ENCODE peak calls at places on chromosomes 1 and 21, in five cellular contexts. M is ovary, B is PC-3, S is stomach, P is esophagus squamous epithelium. U is an unnamed sample.

GRCh38 chr1:87786861-87787548 is 458.3 kb downstream of the LMO4 start:
- DNase-seq in S (no peak), M (no peak), B (no peak), P (no peak), U (no peak)

GRCh38 chr1:52629021-52629643 is 3.8 kb upstream of the SHISAL2A start:
- DNase-seq in P (no peak), S (no peak), M (peak), B (no peak), U (no peak)

GRCh38 chr1:44078087-44078486 is 40.5 kb upstream of the KLF17 start:
- DNase-seq in M (no peak), S (no peak), P (no peak), B (no peak), U (no peak)

GRCh38 chr1:213399695-213400094 is 348.7 kb downstream of the RPS6KC1 start:
- DNase-seq in P (no peak), B (no peak), M (no peak), S (no peak), U (no peak)

GRCh38 chr1:224852901-224853568 is 76.4 kb upstream of the DNAH14 start:
- DNase-seq in M (no peak), S (no peak), P (no peak), B (peak), U (peak)

GRCh38 chr1:208682664-208683013 is 438.5 kb upstream of the PLXNA2 start:
- DNase-seq in P (no peak), S (no peak), M (no peak), B (no peak), U (no peak)

GRCh38 chr21:37815893-37816292 is 100.4 kb downstream of the KCNJ6 start:
- DNase-seq in S (no peak), M (no peak), B (no peak), P (no peak), U (no peak)

GRCh38 chr1:162406811-162407210 is 5.1 kb downstream of the SH2D1B start:
- DNase-seq in P (no peak), S (no peak), M (no peak), B (no peak), U (no peak)

GRCh38 chr1:248696261-248696660 is 6.3 kb downstream of the OR14I1 start:
- DNase-seq in P (no peak), B (peak), M (no peak), S (peak), U (peak)

GRCh38 chr21:39885119-39885848 is 18.0 kb downstream of the PCP4 start:
- DNase-seq in P (no peak), S (no peak), B (no peak), M (no peak), U (no peak)

GRCh38 chr21:17045214-17045835 is 467.5 kb upstream of the CXADR start:
- DNase-seq in S (no peak), P (no peak), B (peak), M (no peak), U (no peak)

GRCh38 chr1:198467907-198468306 is 72.6 kb downstream of the ATP6V1G3 start:
- DNase-seq in M (no peak), P (no peak), B (no peak), S (no peak), U (no peak)

GRCh38 chr21:25944672-25945213 is 210.0 kb downstream of the GABPA start:
- DNase-seq in M (no peak), B (no peak), P (no peak), S (no peak), U (no peak)

GRCh38 chr1:99869304-99869703 is 19.1 kb downstream of the AGL start:
- DNase-seq in S (no peak), P (no peak), M (no peak), B (no peak), U (no peak)

GRCh38 chr1:59188413-59189213 is 108.3 kb upstream of the FGGY start:
- DNase-seq in M (peak), S (no peak), P (no peak), B (no peak), U (no peak)

GRCh38 chr1:228783415-228784045 is 48.3 kb downstream of the RHOU start:
- DNase-seq in S (no peak), P (no peak), B (no peak), M (no peak), U (no peak)

GRCh38 chr1:44672254-44672955 is 1.9 kb downstream of the TMEM53 start:
- DNase-seq in B (peak), M (no peak), S (no peak), P (no peak), U (peak)

GRCh38 chr1:27872802-27873665 is 690 bp downstream of the THEMIS2 start:
- DNase-seq in S (peak), P (no peak), B (no peak), M (no peak), U (no peak)

GRCh38 chr1:23478896-23479790 is 4.8 kb downstream of the ASAP3 start:
- DNase-seq in B (peak), P (no peak), M (peak), S (peak), U (peak)

GRCh38 chr1:192983349-192983980 is 75.7 kb downstream of the UCHL5 start:
- DNase-seq in P (no peak), M (no peak), S (no peak), B (peak), U (no peak)

DNA sequence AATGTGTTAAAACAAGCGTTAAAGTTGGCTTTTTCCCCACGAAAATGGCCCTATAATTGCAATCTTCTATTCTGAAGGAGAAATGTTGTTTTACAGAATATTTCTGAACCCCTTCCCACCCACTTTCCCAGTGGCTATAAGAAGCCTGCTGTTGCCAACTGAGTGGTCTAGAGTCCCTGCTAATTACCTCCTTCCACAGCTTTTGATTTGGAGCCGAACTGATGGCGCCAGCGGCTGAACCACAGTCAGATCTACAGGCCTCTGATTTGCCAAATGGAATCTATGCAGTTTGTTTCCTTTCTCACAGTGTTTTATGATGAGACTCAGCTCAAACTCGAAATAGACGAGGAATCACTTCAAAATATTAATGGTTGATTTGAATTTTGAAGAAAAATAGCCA is 76.0 kb upstream of the C1orf105 start:
- DNase-seq in M (no peak), B (no peak), S (no peak), P (no peak), U (no peak)
- H3K27ac ChIP-seq in M (no peak), B (no peak), S (peak), P (peak), U (no peak)

GRCh38 chr1:75134939-75135828 is 996 bp downstream of the LHX8 start:
- DNase-seq in M (no peak), P (no peak), B (no peak), S (no peak), U (no peak)

GRCh38 chr1:75134656-75134938 is 409 bp downstream of the LHX8 start:
- DNase-seq in M (no peak), B (no peak), P (no peak), S (no peak), U (no peak)

GRCh38 chr1:75135829-75136142 is 1.6 kb downstream of the LHX8 start:
- DNase-seq in M (no peak), B (no peak), P (no peak), S (no peak), U (no peak)

GRCh38 chr1:75136921-75137641 is 2.9 kb downstream of the LHX8 start:
- DNase-seq in P (no peak), S (no peak), B (no peak), M (no peak), U (no peak)

GRCh38 chr1:75136158-75136815 is 2.1 kb downstream of the LHX8 start:
- DNase-seq in B (no peak), M (no peak), S (no peak), P (no peak), U (no peak)
- H3K4me3 ChIP-seq in B (no peak), M (no peak), S (peak), P (no peak), U (no peak)

GRCh38 chr1:11417162-11417561 is 61.8 kb upstream of the DISP3 start:
- DNase-seq in P (no peak), M (no peak), B (no peak), S (no peak), U (no peak)

GRCh38 chr1:11414921-11415538 is 63.9 kb upstream of the DISP3 start:
- DNase-seq in B (no peak), M (no peak), S (no peak), P (no peak), U (no peak)

GRCh38 chr1:11412166-11412565 is 66.8 kb upstream of the DISP3 start:
- DNase-seq in P (no peak), M (no peak), S (no peak), B (no peak), U (no peak)

DNA sequence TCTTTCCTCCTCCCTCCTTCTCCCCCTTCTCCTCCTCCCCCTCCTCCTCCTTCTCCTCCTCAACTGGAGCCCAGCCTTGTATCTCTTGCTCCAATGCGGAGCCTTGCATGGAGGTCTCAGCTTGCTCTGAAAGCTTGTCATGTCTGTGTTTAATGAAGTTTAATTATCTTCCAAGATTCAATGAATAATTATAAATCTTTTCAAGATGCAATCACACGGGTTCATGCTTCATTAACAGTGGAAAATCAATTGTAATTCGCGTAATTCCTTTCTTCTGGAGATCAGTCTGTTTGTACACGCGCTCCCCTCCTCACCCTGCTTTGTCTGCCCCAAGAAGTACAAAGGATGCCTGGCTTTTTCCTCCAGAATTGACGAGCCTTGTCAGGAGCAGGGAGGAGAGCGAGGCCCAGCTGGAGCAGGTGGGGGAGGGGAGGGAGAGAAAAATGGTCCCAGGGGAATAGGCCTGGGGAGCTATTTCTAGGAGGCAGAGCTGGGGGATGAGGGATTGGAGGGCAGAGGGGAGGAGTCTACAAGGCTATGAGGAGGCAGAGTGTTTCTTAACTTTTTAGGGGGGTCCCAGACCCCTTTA is 65.0 kb upstream of the DISP3 start:
- DNase-seq in M (no peak), S (no peak), B (no peak), P (no peak), U (no peak)
- H3K27ac ChIP-seq in M (no peak), S (no peak), B (no peak), P (no peak), U (no peak)

GRCh38 chr1:41740058-41740457 is 178.7 kb downstream of the HIVEP3 start:
- DNase-seq in S (no peak), B (no peak), M (no peak), P (no peak), U (no peak)
- H3K4me3 ChIP-seq in S (no peak), B (no peak), M (no peak), P (no peak), U (no peak)

GRCh38 chr1:222995230-222995580 is 147.8 kb downstream of the TLR5 start:
- DNase-seq in P (no peak), B (no peak), M (no peak), S (no peak), U (peak)
- H3K27ac ChIP-seq in P (no peak), B (no peak), M (no peak), S (no peak), U (peak)

U was measured in PC-9.